ENCODE peak calls at places on chromosomes 7 and 10, in six cellular contexts. E is A549, A is ovary, N is K562, D is tibial nerve, C is transverse colon. I is an unnamed sample.

GRCh38 chr10:6065845-6066244 is 3.7 kb upstream of the IL2RA start:
- DNase-seq in E (no peak), A (no peak), N (no peak), D (no peak), C (no peak), I (peak; percentile 9)

GRCh38 chr7:84178013-84178412 is 16.6 kb downstream of the SEMA3A start:
- DNase-seq in E (no peak), A (no peak), N (no peak), D (no peak), C (no peak), I (no peak)

GRCh38 chr10:110522365-110522988 is 24.8 kb downstream of the DUSP5 start:
- DNase-seq in E (no peak), A (no peak), N (no peak), D (no peak), C (no peak), I (no peak)

GRCh38 chr10:75672272-75672671 is 240.8 kb downstream of the LRMDA start:
- DNase-seq in E (no peak), A (no peak), N (no peak), D (no peak), C (no peak), I (no peak)

GRCh38 chr7:115911466-115911865 is 119.1 kb downstream of the TFEC start:
- DNase-seq in E (no peak), A (no peak), N (no peak), D (no peak), C (no peak), I (no peak)

GRCh38 chr10:131314799-131315198 is 3.3 kb upstream of the TCERG1L start:
- DNase-seq in E (no peak), A (no peak), N (no peak), D (no peak), C (no peak), I (no peak)

GRCh38 chr7:2199956-2200583 is 32.7 kb downstream of the MAD1L1 start:
- DNase-seq in E (no peak), A (no peak), N (no peak), D (no peak), C (no peak), I (no peak)

GRCh38 chr7:8086239-8086638 is 117.6 kb downstream of the GLCCI1 start:
- DNase-seq in E (no peak), A (no peak), N (no peak), D (no peak), C (no peak), I (no peak)

GRCh38 chr7:6015917-6016652 is 7.0 kb downstream of the AIMP2 start:
- DNase-seq in E (no peak), A (peak; percentile 80), N (no peak), D (peak; percentile 66), C (peak; percentile 41), I (peak; percentile 78)

GRCh38 chr10:34716958-34717357 is 98.1 kb downstream of the PARD3 start:
- DNase-seq in E (no peak), A (no peak), N (no peak), D (no peak), C (no peak), I (no peak)

GRCh38 chr10:112461029-112461887 is 14.2 kb downstream of the VTI1A start:
- DNase-seq in E (no peak), A (no peak), N (no peak), D (no peak), C (no peak), I (no peak)

GRCh38 chr10:27344568-27345454 is 104.2 kb upstream of the ACBD5 start:
- DNase-seq in E (no peak), A (no peak), N (no peak), D (no peak), C (no peak), I (no peak)

GRCh38 chr10:4285121-4285520 is 500.1 kb upstream of the KLF6 start:
- DNase-seq in E (no peak), A (no peak), N (no peak), D (no peak), C (no peak), I (no peak)

GRCh38 chr10:124535731-124536495 is 74.3 kb downstream of the LHPP start:
- DNase-seq in E (no peak), A (no peak), N (no peak), D (no peak), C (no peak), I (no peak)

GRCh38 chr7:84248267-84248666 is 53.7 kb upstream of the SEMA3A start:
- DNase-seq in E (no peak), A (no peak), N (no peak), D (no peak), C (no peak), I (no peak)

GRCh38 chr7:117269895-117270294 is 53.0 kb downstream of the WNT2 start:
- DNase-seq in E (no peak), A (no peak), N (no peak), D (no peak), C (no peak), I (no peak)

GRCh38 chr7:45573199-45573598 is 969 bp upstream of the ADCY1 start:
- DNase-seq in E (no peak), A (no peak), N (no peak), D (no peak), C (no peak), I (no peak)

GRCh38 chr10:121662945-121663917 is 65.0 kb upstream of the FGFR2 start:
- DNase-seq in E (peak; percentile 21), A (no peak), N (peak; percentile 30), D (no peak), C (peak; percentile 35), I (no peak)

GRCh38 chr7:123824754-123825067 is 20.3 kb upstream of the HYAL4 start:
- DNase-seq in E (no peak), A (no peak), N (no peak), D (no peak), C (no peak), I (no peak)

GRCh38 chr10:83045731-83046130 is 1093.6 kb upstream of the GHITM start:
- DNase-seq in E (no peak), A (no peak), N (no peak), D (no peak), C (no peak), I (no peak)

GRCh38 chr10:109933984-109934565 is 10.8 kb upstream of the XPNPEP1 start:
- DNase-seq in E (no peak), A (no peak), N (no peak), D (no peak), C (no peak), I (no peak)

GRCh38 chr7:22319424-22320403 is 37.2 kb downstream of the RAPGEF5 start:
- DNase-seq in E (no peak), A (no peak), N (no peak), D (no peak), C (no peak), I (no peak)

GRCh38 chr7:41175435-41175834 is 527.5 kb downstream of the INHBA start:
- DNase-seq in E (no peak), A (no peak), N (no peak), D (no peak), C (no peak), I (no peak)

GRCh38 chr10:3806603-3807002 is 21.6 kb upstream of the KLF6 start:
- DNase-seq in E (no peak), A (no peak), N (no peak), D (no peak), C (peak; percentile 83), I (peak; percentile 63)

GRCh38 chr7:81851413-81851812 is 81.6 kb upstream of the HGF start:
- DNase-seq in E (no peak), A (no peak), N (no peak), D (no peak), C (no peak), I (no peak)
- TF ChIP-seq EP300 in E (no peak), A (no peak), N (no peak), D (no peak), C (no peak), I (no peak)

GRCh38 chr10:63630085-63630927 is 109.1 kb downstream of the REEP3 start:
- DNase-seq in E (peak; percentile 84), A (peak; percentile 92), N (peak; percentile 96), D (peak; percentile 83), C (peak; percentile 91), I (peak; percentile 91)
- TF ChIP-seq CTCF in E (no peak), A (no peak), N (peak; percentile 19), D (no peak), C (no peak), I (no peak)

GRCh38 chr7:101960985-101961708 is 143.7 kb downstream of the CUX1 start:
- DNase-seq in E (no peak), A (no peak), N (no peak), D (no peak), C (no peak), I (no peak)

GRCh38 chr7:101957733-101958525 is 140.5 kb downstream of the CUX1 start:
- DNase-seq in E (no peak), A (no peak), N (no peak), D (no peak), C (no peak), I (no peak)

GRCh38 chr7:101959342-101959741 is 141.9 kb downstream of the CUX1 start:
- DNase-seq in E (no peak), A (no peak), N (no peak), D (no peak), C (no peak), I (no peak)

GRCh38 chr7:101959829-101960228 is 142.4 kb downstream of the CUX1 start:
- DNase-seq in E (no peak), A (no peak), N (no peak), D (no peak), C (no peak), I (no peak)

GRCh38 chr7:101960323-101960722 is 142.9 kb downstream of the CUX1 start:
- DNase-seq in E (no peak), A (no peak), N (no peak), D (no peak), C (no peak), I (no peak)
- TF ChIP-seq EP300 in E (no peak), A (no peak), N (no peak), D (no peak), C (no peak), I (no peak)

GRCh38 chr7:106041140-106041717 is 70.9 kb downstream of the SYPL1 start:
- DNase-seq in E (peak; percentile 85), A (peak; percentile 45), N (peak; percentile 95), D (no peak), C (no peak), I (peak; percentile 42)

GRCh38 chr7:106038916-106039315 is 73.2 kb downstream of the SYPL1 start:
- DNase-seq in E (no peak), A (no peak), N (no peak), D (no peak), C (no peak), I (no peak)

GRCh38 chr7:106038289-106038688 is 73.8 kb downstream of the SYPL1 start:
- DNase-seq in E (no peak), A (no peak), N (no peak), D (no peak), C (no peak), I (no peak)

GRCh38 chr7:106037489-106038176 is 74.5 kb downstream of the SYPL1 start:
- DNase-seq in E (no peak), A (no peak), N (no peak), D (no peak), C (no peak), I (no peak)

DNA sequence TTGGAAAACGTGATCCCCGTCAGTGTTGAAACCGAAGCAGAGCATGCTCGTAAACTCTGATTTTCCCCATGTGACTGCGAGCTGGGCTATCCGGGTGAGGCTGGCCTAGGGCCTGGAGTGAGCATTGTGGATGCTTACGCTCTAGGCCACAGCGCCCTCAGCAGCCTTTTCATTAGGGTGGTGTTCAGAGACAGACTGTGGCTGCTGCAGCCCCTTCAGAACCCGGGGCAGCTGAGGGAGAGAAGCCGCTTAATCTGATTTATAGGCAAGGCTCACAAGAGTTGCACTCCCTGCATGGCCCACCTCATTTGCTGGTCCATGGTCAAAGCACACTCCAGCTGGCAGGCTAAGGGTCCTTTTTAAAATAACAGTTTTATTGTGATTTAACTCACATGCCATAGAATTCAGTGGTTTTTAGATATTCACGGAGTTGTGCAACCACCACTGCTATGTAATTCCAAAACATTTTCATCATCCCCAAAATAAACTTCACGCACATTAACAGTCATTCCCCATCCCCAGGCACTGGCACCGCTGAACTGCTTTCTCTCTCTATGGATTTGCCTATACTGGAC is 72.5 kb downstream of the SYPL1 start:
- DNase-seq in E (no peak), A (peak; percentile 77), N (no peak), D (no peak), C (peak; percentile 26), I (no peak)
- TF ChIP-seq CTCF in E (no peak), A (peak; percentile 45), N (peak; percentile 30), D (no peak), C (no peak), I (no peak)

I was measured in stomach.